ENCODE peak calls at places on chromosomes 11 and 22, in four cellular contexts. One of them, this sample, is unnamed.
A peak's percentile ranks its signal among the peaks of the same experiment; 100 is the strongest.

GRCh38 chr22:24010018-24010391 is 1.1 kb upstream of the CABIN1 start:
- DNase-seq in AG09309: no peak
- DNase-seq in stimulated activated naive CD4-positive, alpha-beta T cell treated with Interleukin-2 at 50 U/mL for 16 hours: no peak
- DNase-seq in HFFc6: no peak
- DNase-seq in this sample: no peak

GRCh38 chr11:47977651-47978050 is 2.7 kb upstream of the PTPRJ start:
- DNase-seq in AG09309: no peak
- DNase-seq in stimulated activated naive CD4-positive, alpha-beta T cell treated with Interleukin-2 at 50 U/mL for 16 hours: no peak
- DNase-seq in HFFc6: no peak
- DNase-seq in this sample: no peak

GRCh38 chr22:45934659-45935341 is 42.2 kb downstream of the WNT7B start:
- DNase-seq in AG09309: peak; percentile 68
- DNase-seq in stimulated activated naive CD4-positive, alpha-beta T cell treated with Interleukin-2 at 50 U/mL for 16 hours: no peak
- DNase-seq in HFFc6: peak; percentile 96
- DNase-seq in this sample: peak; percentile 61

GRCh38 chr11:17014321-17014773 is at the start of gene PLEKHA7:
- DNase-seq in AG09309: no peak
- DNase-seq in stimulated activated naive CD4-positive, alpha-beta T cell treated with Interleukin-2 at 50 U/mL for 16 hours: peak; percentile 12
- DNase-seq in HFFc6: no peak
- DNase-seq in this sample: no peak

GRCh38 chr11:45771194-45771941 is 33.6 kb upstream of the SLC35C1 start:
- DNase-seq in AG09309: no peak
- DNase-seq in stimulated activated naive CD4-positive, alpha-beta T cell treated with Interleukin-2 at 50 U/mL for 16 hours: peak; percentile 67
- DNase-seq in HFFc6: peak; percentile 9
- DNase-seq in this sample: peak; percentile 15

GRCh38 chr11:57133616-57134015 is 48.1 kb upstream of the LRRC55 start:
- DNase-seq in AG09309: no peak
- DNase-seq in stimulated activated naive CD4-positive, alpha-beta T cell treated with Interleukin-2 at 50 U/mL for 16 hours: no peak
- DNase-seq in HFFc6: no peak
- DNase-seq in this sample: no peak

GRCh38 chr11:95257596-95257995 is 26.6 kb upstream of the SESN3 start:
- DNase-seq in AG09309: no peak
- DNase-seq in stimulated activated naive CD4-positive, alpha-beta T cell treated with Interleukin-2 at 50 U/mL for 16 hours: no peak
- DNase-seq in HFFc6: no peak
- DNase-seq in this sample: no peak

GRCh38 chr22:49687786-49688515 is 139.7 kb downstream of the BRD1 start:
- DNase-seq in AG09309: no peak
- DNase-seq in stimulated activated naive CD4-positive, alpha-beta T cell treated with Interleukin-2 at 50 U/mL for 16 hours: no peak
- DNase-seq in HFFc6: no peak
- DNase-seq in this sample: no peak

GRCh38 chr11:125389339-125390166 is 106.5 kb downstream of the FEZ1 start:
- DNase-seq in AG09309: no peak
- DNase-seq in stimulated activated naive CD4-positive, alpha-beta T cell treated with Interleukin-2 at 50 U/mL for 16 hours: no peak
- DNase-seq in HFFc6: no peak
- DNase-seq in this sample: no peak

GRCh38 chr11:64004590-64004984 is 18.3 kb downstream of the OTUB1 start:
- DNase-seq in AG09309: no peak
- DNase-seq in stimulated activated naive CD4-positive, alpha-beta T cell treated with Interleukin-2 at 50 U/mL for 16 hours: no peak
- DNase-seq in HFFc6: no peak
- DNase-seq in this sample: no peak

GRCh38 chr22:22110548-22111266 is 128.1 kb upstream of the TOP3B start:
- DNase-seq in AG09309: peak; percentile 20
- DNase-seq in stimulated activated naive CD4-positive, alpha-beta T cell treated with Interleukin-2 at 50 U/mL for 16 hours: peak; percentile 9
- DNase-seq in HFFc6: peak; percentile 68
- DNase-seq in this sample: peak; percentile 34

GRCh38 chr22:49488943-49489342 is 338.7 kb downstream of the BRD1 start:
- DNase-seq in AG09309: no peak
- DNase-seq in stimulated activated naive CD4-positive, alpha-beta T cell treated with Interleukin-2 at 50 U/mL for 16 hours: no peak
- DNase-seq in HFFc6: no peak
- DNase-seq in this sample: no peak

This sample was measured in GM04503.